ENCODE peak calls at places on chromosomes 11 and 22, in four cellular contexts. One of them, this sample, is unnamed.

GRCh38 chr11:34345991-34346480 is 11.8 kb downstream of the ABTB2 start:
- DNase-seq in GM12878: no peak
- DNase-seq in A549: no peak
- DNase-seq in H1: no peak
- DNase-seq in this sample: no peak

GRCh38 chr22:44879301-44879680 is 126.9 kb downstream of the ARHGAP8 start:
- DNase-seq in A549: no peak
- DNase-seq in H1: no peak
- DNase-seq in GM12878: no peak
- DNase-seq in this sample: no peak

GRCh38 chr11:11841121-11841604 is 609 bp upstream of the USP47 start:
- DNase-seq in GM12878: no peak
- DNase-seq in H1: no peak
- DNase-seq in A549: peak; percentile 49
- DNase-seq in this sample: peak; percentile 37

GRCh38 chr22:25623310-25623734 is 58.8 kb downstream of the GRK3 start:
- DNase-seq in A549: no peak
- DNase-seq in H1: no peak
- DNase-seq in GM12878: peak; percentile 93
- DNase-seq in this sample: no peak

GRCh38 chr11:78277314-78277994 is 88.7 kb downstream of the USP35 start:
- DNase-seq in A549: no peak
- DNase-seq in GM12878: no peak
- DNase-seq in H1: no peak
- DNase-seq in this sample: peak; percentile 64

GRCh38 chr11:130473795-130474377 is 25.4 kb downstream of the ADAMTS15 start:
- DNase-seq in GM12878: no peak
- DNase-seq in H1: no peak
- DNase-seq in A549: no peak
- DNase-seq in this sample: no peak

GRCh38 chr22:35961480-35961902 is 67.1 kb downstream of the RBFOX2 start:
- DNase-seq in GM12878: no peak
- DNase-seq in H1: peak; percentile 47
- DNase-seq in A549: peak; percentile 37
- DNase-seq in this sample: peak; percentile 28

GRCh38 chr22:22948651-22949611 is 61.3 kb downstream of the IGLL5 start:
- DNase-seq in A549: no peak
- DNase-seq in H1: no peak
- DNase-seq in GM12878: no peak
- DNase-seq in this sample: peak; percentile 6

GRCh38 chr11:109898592-109898991 is 194.6 kb upstream of the ZC3H12C start:
- DNase-seq in H1: no peak
- DNase-seq in A549: no peak
- DNase-seq in GM12878: no peak
- DNase-seq in this sample: no peak

GRCh38 chr11:116578971-116579687 is 193.7 kb downstream of the BUD13 start:
- DNase-seq in GM12878: no peak
- DNase-seq in H1: no peak
- DNase-seq in A549: no peak
- DNase-seq in this sample: no peak

GRCh38 chr11:116874251-116874650 is 36.8 kb upstream of the APOA1 start:
- DNase-seq in A549: no peak
- DNase-seq in H1: no peak
- DNase-seq in GM12878: no peak
- DNase-seq in this sample: no peak

GRCh38 chr22:23035557-23036277 is 34.6 kb upstream of the GNAZ start:
- DNase-seq in H1: no peak
- DNase-seq in GM12878: peak; percentile 13
- DNase-seq in A549: no peak
- DNase-seq in this sample: no peak

GRCh38 chr11:93741882-93742226 is 382 bp downstream of the C11orf54 start:
- DNase-seq in H1: no peak
- DNase-seq in GM12878: no peak
- DNase-seq in A549: peak; percentile 75
- DNase-seq in this sample: peak; percentile 74

GRCh38 chr11:124079631-124080318 is 35.5 kb upstream of the VWA5A start:
- DNase-seq in H1: no peak
- DNase-seq in A549: no peak
- DNase-seq in GM12878: no peak
- DNase-seq in this sample: no peak

GRCh38 chr11:45543808-45544422 is 121.5 kb downstream of the CHST1 start:
- DNase-seq in GM12878: no peak
- DNase-seq in H1: peak; percentile 5
- DNase-seq in A549: peak; percentile 11
- DNase-seq in this sample: no peak

GRCh38 chr22:17434856-17435255 is 65.6 kb downstream of the CECR2 start:
- DNase-seq in A549: no peak
- DNase-seq in H1: no peak
- DNase-seq in GM12878: no peak
- DNase-seq in this sample: no peak

GRCh38 chr22:42648368-42649260 is 578 bp downstream of the CYB5R3 start:
- DNase-seq in GM12878: no peak
- DNase-seq in H1: no peak
- DNase-seq in A549: peak; percentile 43
- DNase-seq in this sample: peak; percentile 86

GRCh38 chr22:38824587-38824986 is 19.2 kb downstream of the NPTXR start:
- DNase-seq in GM12878: no peak
- DNase-seq in A549: peak; percentile 49
- DNase-seq in H1: peak; percentile 61
- DNase-seq in this sample: peak; percentile 45

GRCh38 chr11:86192858-86193257 is 51.7 kb upstream of the EED start:
- DNase-seq in GM12878: no peak
- DNase-seq in A549: no peak
- DNase-seq in H1: no peak
- DNase-seq in this sample: no peak

GRCh38 chr22:50014655-50015401 is 2.3 kb upstream of the IL17REL start:
- DNase-seq in H1: no peak
- DNase-seq in GM12878: no peak
- DNase-seq in A549: no peak
- DNase-seq in this sample: peak; percentile 6

GRCh38 chr11:79325851-79326250 is 115.0 kb downstream of the TENM4 start:
- DNase-seq in GM12878: no peak
- DNase-seq in A549: no peak
- DNase-seq in H1: no peak
- DNase-seq in this sample: no peak

GRCh38 chr22:19874307-19875060 is 19.8 kb upstream of the GNB1L start:
- DNase-seq in H1: no peak
- DNase-seq in GM12878: no peak
- DNase-seq in A549: no peak
- DNase-seq in this sample: peak; percentile 19

GRCh38 chr22:38271927-38272372 is 860 bp downstream of the TMEM184B start:
- DNase-seq in GM12878: no peak
- DNase-seq in H1: peak; percentile 29
- DNase-seq in A549: no peak
- DNase-seq in this sample: peak; percentile 68

GRCh38 chr11:118916842-118917388 is 8.8 kb downstream of the BCL9L start:
- DNase-seq in H1: no peak
- DNase-seq in GM12878: no peak
- DNase-seq in A549: peak; percentile 81
- DNase-seq in this sample: peak; percentile 62

GRCh38 chr11:126768702-126769101 is 231.9 kb downstream of the KIRREL3 start:
- DNase-seq in GM12878: no peak
- DNase-seq in A549: no peak
- DNase-seq in H1: no peak
- DNase-seq in this sample: no peak

GRCh38 chr11:103892603-103893002 is 143.8 kb upstream of the DDI1 start:
- DNase-seq in H1: no peak
- DNase-seq in GM12878: no peak
- DNase-seq in A549: peak; percentile 39
- DNase-seq in this sample: no peak

GRCh38 chr22:49540084-49540483 is 287.6 kb downstream of the BRD1 start:
- DNase-seq in H1: no peak
- DNase-seq in A549: no peak
- DNase-seq in GM12878: no peak
- DNase-seq in this sample: no peak

GRCh38 chr11:134616048-134616447 is 204.0 kb upstream of the B3GAT1 start:
- DNase-seq in H1: no peak
- DNase-seq in GM12878: no peak
- DNase-seq in A549: no peak
- DNase-seq in this sample: no peak

GRCh38 chr22:38417252-38418060 is 37.5 kb downstream of the KCNJ4 start:
- DNase-seq in A549: no peak
- DNase-seq in GM12878: no peak
- DNase-seq in H1: no peak
- DNase-seq in this sample: no peak

GRCh38 chr11:46472662-46472994 is 81.1 kb upstream of the CHRM4 start:
- DNase-seq in GM12878: no peak
- DNase-seq in H1: no peak
- DNase-seq in A549: no peak
- DNase-seq in this sample: peak; percentile 29

GRCh38 chr11:105004021-105004420 is 18.9 kb downstream of the CASP5 start:
- DNase-seq in GM12878: no peak
- DNase-seq in A549: no peak
- DNase-seq in H1: no peak
- DNase-seq in this sample: no peak

GRCh38 chr22:44702479-44703219 is 645 bp downstream of the PRR5 start:
- DNase-seq in GM12878: no peak
- DNase-seq in A549: no peak
- DNase-seq in H1: no peak
- DNase-seq in this sample: peak; percentile 43

DNA sequence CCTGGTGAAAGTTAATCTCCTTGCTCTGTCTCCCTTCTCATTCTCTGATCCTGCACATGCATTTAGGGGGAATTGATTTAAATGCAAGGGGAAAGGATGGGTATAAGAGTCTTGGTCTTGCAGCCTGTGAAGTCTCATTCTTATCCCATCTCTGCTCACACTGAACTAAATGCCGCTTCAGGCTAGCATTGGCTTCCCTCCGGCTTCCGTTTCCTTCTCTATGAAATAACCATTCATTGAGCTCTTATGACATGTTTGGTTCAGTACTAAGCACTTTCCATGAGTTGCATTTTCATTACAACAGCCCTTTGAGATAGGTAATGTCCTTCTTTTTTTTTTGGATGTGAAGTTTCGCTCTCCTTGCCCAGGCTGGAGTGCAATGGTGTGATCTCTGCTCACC is 5.6 kb downstream of the ZBTB16 start:
- DNase-seq in A549: no peak
- DNase-seq in GM12878: no peak
- DNase-seq in H1: no peak
- DNase-seq in this sample: no peak
- H3K4me3 ChIP-seq in A549: no peak overlapping the region
- H3K4me3 ChIP-seq in GM12878: no peak overlapping the region
- H3K4me3 ChIP-seq in H1: no peak overlapping the region
- H3K4me3 ChIP-seq in this sample: no peak overlapping the region

DNA sequence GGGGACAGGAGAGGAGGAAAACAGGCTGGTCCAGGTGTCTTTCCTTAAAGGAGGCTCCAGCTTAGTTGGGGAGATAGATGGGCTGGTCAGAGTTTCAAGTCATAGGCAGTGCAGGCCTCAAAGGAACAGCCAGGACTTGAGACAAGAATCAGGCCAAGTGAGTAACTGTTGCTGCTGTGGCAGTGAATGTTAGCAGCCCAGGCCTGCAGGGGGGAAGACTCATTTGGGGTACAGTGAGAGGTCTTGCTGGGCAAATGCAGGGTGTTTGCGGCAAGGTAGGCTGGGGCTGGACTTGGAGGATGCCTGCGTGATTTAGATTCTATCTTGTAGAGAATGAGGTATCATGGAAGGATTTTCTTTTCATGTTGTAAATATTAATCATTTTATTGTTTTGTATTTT is 24.1 kb downstream of the PTPRJ start:
- DNase-seq in A549: no peak
- DNase-seq in H1: no peak
- DNase-seq in GM12878: no peak
- DNase-seq in this sample: no peak
- TF ChIP-seq POLR2A in A549: no peak
- TF ChIP-seq POLR2A in H1: no peak
- TF ChIP-seq POLR2A in GM12878: no peak
- TF ChIP-seq POLR2A in this sample: no peak

GRCh38 chr22:30195245-30196140 is 51.1 kb downstream of the LIF start:
- DNase-seq in A549: no peak
- DNase-seq in H1: no peak
- DNase-seq in GM12878: no peak
- DNase-seq in this sample: no peak
- H3K4me3 ChIP-seq in A549: no peak overlapping the region
- H3K4me3 ChIP-seq in H1: no peak overlapping the region
- H3K4me3 ChIP-seq in GM12878: no peak overlapping the region
- H3K4me3 ChIP-seq in this sample: no peak overlapping the region

GRCh38 chr11:67301951-67302516 is 1.3 kb upstream of the SSH3 start:
- DNase-seq in GM12878: no peak
- DNase-seq in A549: peak; percentile 59
- DNase-seq in H1: no peak
- DNase-seq in this sample: peak; percentile 64
- TF ChIP-seq POLR2A in GM12878: no peak
- TF ChIP-seq POLR2A in A549: no peak
- TF ChIP-seq POLR2A in H1: no peak
- TF ChIP-seq POLR2A in this sample: peak; percentile 14

DNA sequence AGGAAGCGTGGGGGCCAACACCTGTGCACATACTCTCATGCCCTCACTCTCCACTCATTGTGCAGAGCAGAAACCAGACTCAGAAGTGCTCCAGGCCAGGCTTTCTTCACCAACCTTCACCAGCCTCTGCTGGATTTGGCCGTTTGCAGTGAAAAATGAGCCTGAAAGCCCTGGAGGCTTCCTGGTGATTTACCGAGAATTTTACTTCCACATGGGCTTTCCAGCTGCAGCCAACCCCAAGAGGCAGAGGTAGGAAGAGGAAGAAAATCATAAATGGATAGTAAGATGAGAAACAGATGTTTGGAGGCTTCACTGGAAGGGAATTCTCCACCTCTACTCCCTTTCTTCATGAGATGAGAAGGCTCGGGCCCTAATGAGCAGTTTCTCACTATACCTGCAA is 155.4 kb downstream of the ETS1 start:
- DNase-seq in GM12878: no peak
- DNase-seq in A549: no peak
- DNase-seq in H1: no peak
- DNase-seq in this sample: no peak
- H3K4me3 ChIP-seq in GM12878: no peak overlapping the region
- H3K4me3 ChIP-seq in A549: no peak overlapping the region
- H3K4me3 ChIP-seq in H1: no peak overlapping the region
- H3K4me3 ChIP-seq in this sample: no peak overlapping the region

DNA sequence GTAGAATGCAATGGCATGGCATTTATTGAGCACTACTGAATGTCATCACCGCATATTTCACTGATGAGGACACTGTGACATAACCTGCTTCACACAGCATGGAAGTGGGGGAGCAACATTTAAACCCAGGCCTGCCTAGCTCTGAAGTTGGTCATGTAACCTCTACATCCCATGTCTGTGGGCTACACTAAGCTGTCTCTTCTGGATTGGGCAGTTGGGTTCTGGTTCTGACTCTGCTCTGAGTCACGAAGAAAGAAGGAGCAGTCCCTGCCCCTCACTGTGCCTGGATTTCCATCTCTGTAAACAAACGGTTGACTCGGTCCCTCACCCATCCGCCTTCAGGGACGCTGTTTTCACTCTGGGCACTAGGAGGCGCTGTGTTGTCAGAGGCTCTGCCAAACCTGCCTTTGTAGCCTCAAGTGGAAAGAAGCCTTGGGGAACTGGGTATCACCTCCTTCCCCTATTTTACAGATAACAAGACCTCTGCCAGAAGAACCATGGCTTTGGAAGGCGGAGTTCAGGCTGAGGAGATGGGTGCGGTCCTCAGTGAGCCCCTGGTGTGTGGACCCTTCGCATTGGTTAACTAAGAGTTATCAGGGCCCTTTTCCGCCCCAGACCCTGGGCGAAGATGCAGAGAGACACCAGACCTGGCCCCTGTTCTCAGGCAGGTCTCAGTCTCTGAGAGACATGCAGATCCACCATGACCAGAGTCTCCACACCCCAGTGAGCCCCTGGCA is 12.6 kb upstream of the ARHGEF17 start:
- DNase-seq in A549: peak; percentile 73
- DNase-seq in H1: no peak
- DNase-seq in GM12878: peak; percentile 31
- DNase-seq in this sample: peak; percentile 67
- TF ChIP-seq POLR2A in A549: no peak
- TF ChIP-seq POLR2A in H1: no peak
- TF ChIP-seq POLR2A in GM12878: no peak
- TF ChIP-seq POLR2A in this sample: no peak